ENCODE peak calls at places on chromosome 14, in five cellular contexts. One of them, this sample, is unnamed. For H3K4me1 and H3K27me3, the result is how much of the 10 kb centered on the place peaks cover.

GRCh38 chr14:73142216-73142615 is 5.9 kb downstream of the PSEN1 start:
- DNase-seq in HCT116: no peak
- DNase-seq in Caco-2: no peak
- DNase-seq in esophagus squamous epithelium: no peak
- DNase-seq in transverse colon: no peak
- DNase-seq in this sample: no peak

GRCh38 chr14:100850841-100851585 is 25.1 kb downstream of the MEG3 start:
- DNase-seq in transverse colon: peak
- DNase-seq in Caco-2: peak
- DNase-seq in esophagus squamous epithelium: no peak
- DNase-seq in HCT116: peak
- DNase-seq in this sample: peak

GRCh38 chr14:39339003-39339402 is 93.2 kb downstream of the FBXO33 start:
- DNase-seq in esophagus squamous epithelium: no peak
- DNase-seq in Caco-2: peak
- DNase-seq in transverse colon: no peak
- DNase-seq in HCT116: no peak
- DNase-seq in this sample: no peak

GRCh38 chr14:99194136-99194535 is 77.9 kb downstream of the BCL11B start:
- DNase-seq in Caco-2: no peak
- DNase-seq in transverse colon: no peak
- DNase-seq in esophagus squamous epithelium: no peak
- DNase-seq in HCT116: no peak
- DNase-seq in this sample: no peak

GRCh38 chr14:31445703-31446102 is 11.6 kb downstream of the DTD2 start:
- DNase-seq in transverse colon: no peak
- DNase-seq in HCT116: no peak
- DNase-seq in esophagus squamous epithelium: no peak
- DNase-seq in Caco-2: no peak
- DNase-seq in this sample: no peak

GRCh38 chr14:32457213-32457920 is 128.3 kb downstream of the AKAP6 start:
- DNase-seq in esophagus squamous epithelium: no peak
- DNase-seq in transverse colon: peak
- DNase-seq in Caco-2: no peak
- DNase-seq in HCT116: no peak
- DNase-seq in this sample: no peak

GRCh38 chr14:38567728-38568127 is 311.8 kb upstream of the CLEC14A start:
- DNase-seq in esophagus squamous epithelium: no peak
- DNase-seq in Caco-2: no peak
- DNase-seq in HCT116: no peak
- DNase-seq in transverse colon: no peak
- DNase-seq in this sample: no peak

GRCh38 chr14:69999246-69999645 is 120.0 kb downstream of the SMOC1 start:
- DNase-seq in Caco-2: no peak
- DNase-seq in esophagus squamous epithelium: no peak
- DNase-seq in HCT116: no peak
- DNase-seq in transverse colon: no peak
- DNase-seq in this sample: no peak

GRCh38 chr14:96203635-96204034 is 1.0 kb upstream of the BDKRB2 start:
- DNase-seq in esophagus squamous epithelium: no peak
- DNase-seq in Caco-2: no peak
- DNase-seq in transverse colon: no peak
- DNase-seq in HCT116: no peak
- DNase-seq in this sample: no peak

GRCh38 chr14:26855051-26855753 is 257.4 kb upstream of the NOVA1 start:
- DNase-seq in transverse colon: no peak
- DNase-seq in HCT116: no peak
- DNase-seq in esophagus squamous epithelium: no peak
- DNase-seq in Caco-2: no peak
- DNase-seq in this sample: no peak

GRCh38 chr14:57417228-57417627 is 26.8 kb downstream of the NAA30 start:
- DNase-seq in Caco-2: no peak
- DNase-seq in transverse colon: no peak
- DNase-seq in HCT116: no peak
- DNase-seq in esophagus squamous epithelium: no peak
- DNase-seq in this sample: no peak

GRCh38 chr14:102968306-102968705 is 45.8 kb downstream of the AMN start:
- DNase-seq in Caco-2: no peak
- DNase-seq in HCT116: no peak
- DNase-seq in transverse colon: no peak
- DNase-seq in esophagus squamous epithelium: no peak
- DNase-seq in this sample: no peak

GRCh38 chr14:81323621-81324400 is 76.3 kb downstream of the STON2 start:
- DNase-seq in HCT116: peak
- DNase-seq in esophagus squamous epithelium: no peak
- DNase-seq in Caco-2: peak
- DNase-seq in transverse colon: peak
- DNase-seq in this sample: peak

GRCh38 chr14:100428727-100429126 is 105.6 kb downstream of the SLC25A47 start:
- DNase-seq in transverse colon: no peak
- DNase-seq in HCT116: no peak
- DNase-seq in Caco-2: no peak
- DNase-seq in esophagus squamous epithelium: no peak
- DNase-seq in this sample: no peak

GRCh38 chr14:33842299-33842698 is 108.6 kb downstream of the EGLN3 start:
- DNase-seq in transverse colon: peak
- DNase-seq in HCT116: no peak
- DNase-seq in Caco-2: no peak
- DNase-seq in esophagus squamous epithelium: no peak
- DNase-seq in this sample: peak

GRCh38 chr14:63713058-63713457 is 14.8 kb downstream of the SGPP1 start:
- DNase-seq in esophagus squamous epithelium: no peak
- DNase-seq in HCT116: no peak
- DNase-seq in transverse colon: no peak
- DNase-seq in Caco-2: no peak
- DNase-seq in this sample: no peak

GRCh38 chr14:49089078-49089477 is 497.1 kb downstream of the RPS29 start:
- DNase-seq in HCT116: no peak
- DNase-seq in transverse colon: no peak
- DNase-seq in esophagus squamous epithelium: no peak
- DNase-seq in Caco-2: no peak
- DNase-seq in this sample: no peak

GRCh38 chr14:32468955-32469354 is 139.9 kb downstream of the AKAP6 start:
- DNase-seq in esophagus squamous epithelium: no peak
- DNase-seq in transverse colon: no peak
- DNase-seq in Caco-2: no peak
- DNase-seq in HCT116: no peak
- DNase-seq in this sample: no peak

GRCh38 chr14:58315606-58316005 is 17.3 kb downstream of the ARID4A start:
- DNase-seq in esophagus squamous epithelium: no peak
- DNase-seq in HCT116: no peak
- DNase-seq in Caco-2: no peak
- DNase-seq in transverse colon: no peak
- DNase-seq in this sample: no peak

GRCh38 chr14:24368215-24368561 is 204 bp downstream of the NFATC4 start:
- DNase-seq in Caco-2: no peak
- DNase-seq in HCT116: no peak
- DNase-seq in transverse colon: no peak
- DNase-seq in esophagus squamous epithelium: no peak
- DNase-seq in this sample: peak

GRCh38 chr14:24879661-24880381 is 170.1 kb downstream of the STXBP6 start:
- DNase-seq in esophagus squamous epithelium: no peak
- DNase-seq in transverse colon: no peak
- DNase-seq in HCT116: no peak
- DNase-seq in Caco-2: no peak
- DNase-seq in this sample: no peak

GRCh38 chr14:33839193-33840076 is 111.4 kb downstream of the EGLN3 start:
- DNase-seq in Caco-2: peak
- DNase-seq in esophagus squamous epithelium: no peak
- DNase-seq in transverse colon: peak
- DNase-seq in HCT116: peak
- DNase-seq in this sample: peak

GRCh38 chr14:94390372-94391086 is 2.1 kb upstream of the SERPINA1 start:
- DNase-seq in HCT116: no peak
- DNase-seq in Caco-2: no peak
- DNase-seq in esophagus squamous epithelium: no peak
- DNase-seq in transverse colon: peak
- DNase-seq in this sample: no peak

DNA sequence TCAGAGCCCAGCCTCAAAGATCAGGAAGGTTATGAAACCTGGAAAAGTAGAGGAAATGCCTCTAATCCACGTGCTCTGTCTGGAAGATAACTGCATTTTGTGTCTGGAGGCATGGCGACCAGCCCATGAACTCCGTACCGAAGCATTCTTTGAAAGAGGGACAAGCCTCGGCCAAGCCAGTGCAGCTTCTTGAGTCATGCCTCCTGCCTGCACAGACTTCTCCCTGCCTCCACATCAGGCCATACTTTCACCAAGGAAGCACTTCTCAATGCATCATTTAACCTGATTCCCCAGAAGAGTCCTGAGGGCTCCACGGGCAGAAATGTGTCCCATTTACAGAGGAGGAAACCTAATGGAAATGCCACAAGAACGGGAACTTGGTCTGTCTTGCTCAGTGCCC is 3.4 kb downstream of the ACTN1 start:
- DNase-seq in Caco-2: no peak
- DNase-seq in HCT116: no peak
- DNase-seq in esophagus squamous epithelium: no peak
- DNase-seq in transverse colon: no peak
- DNase-seq in this sample: no peak
- H3K4me3 ChIP-seq in Caco-2: no peak
- H3K4me3 ChIP-seq in HCT116: no peak
- H3K4me3 ChIP-seq in esophagus squamous epithelium: peak
- H3K4me3 ChIP-seq in transverse colon: peak
- H3K4me3 ChIP-seq in this sample: no peak

GRCh38 chr14:92657457-92658142 is 90.8 kb downstream of the LGMN start:
- DNase-seq in esophagus squamous epithelium: no peak
- DNase-seq in Caco-2: no peak
- DNase-seq in transverse colon: peak
- DNase-seq in HCT116: no peak
- DNase-seq in this sample: no peak
- H3K4me1 ChIP-seq in esophagus squamous epithelium: under half
- H3K4me1 ChIP-seq in Caco-2: under half
- H3K4me1 ChIP-seq in transverse colon: under half
- H3K4me1 ChIP-seq in HCT116: under half
- H3K4me1 ChIP-seq in this sample: under half

DNA sequence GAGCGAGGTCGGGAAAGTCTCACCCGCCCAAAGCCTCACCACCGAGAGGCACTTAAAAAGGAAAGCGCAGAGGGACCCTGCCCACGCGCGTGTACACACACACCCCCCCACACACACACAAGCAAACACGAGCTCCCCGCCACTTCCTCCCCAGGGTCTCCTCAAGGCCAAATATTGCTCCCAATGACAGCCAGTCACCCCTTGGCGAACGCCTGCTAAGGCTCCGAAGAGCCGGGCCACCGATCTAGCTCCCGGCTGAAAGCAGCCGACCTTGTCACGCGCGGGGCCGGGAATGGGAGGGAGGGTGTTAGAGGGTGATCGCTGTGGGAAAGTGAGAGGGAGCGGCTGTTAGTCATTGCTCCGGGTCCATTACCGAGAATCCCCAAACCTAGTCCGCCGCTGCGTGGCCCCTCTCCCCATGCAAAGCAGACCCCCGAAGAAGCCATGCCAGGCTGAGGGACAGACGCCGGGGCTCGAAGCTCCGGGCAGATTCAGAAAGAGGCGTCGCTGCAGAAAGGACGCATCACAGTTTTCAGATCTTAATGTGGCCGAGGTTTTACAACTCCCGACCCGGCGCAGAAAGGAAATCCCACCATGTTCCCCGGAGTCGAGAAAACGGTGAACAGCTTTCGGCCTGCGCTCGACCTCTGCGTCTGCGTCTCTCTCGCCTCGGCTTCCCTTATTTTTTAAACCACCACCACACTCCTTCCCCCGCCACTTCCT is 2.6 kb downstream of the BMP4 start:
- DNase-seq in transverse colon: peak
- DNase-seq in esophagus squamous epithelium: no peak
- DNase-seq in Caco-2: peak
- DNase-seq in HCT116: no peak
- DNase-seq in this sample: peak
- H3K27me3 ChIP-seq in transverse colon: under half
- H3K27me3 ChIP-seq in esophagus squamous epithelium: under half
- H3K27me3 ChIP-seq in Caco-2: under half
- H3K27me3 ChIP-seq in HCT116: under half
- H3K27me3 ChIP-seq in this sample: under half

DNA sequence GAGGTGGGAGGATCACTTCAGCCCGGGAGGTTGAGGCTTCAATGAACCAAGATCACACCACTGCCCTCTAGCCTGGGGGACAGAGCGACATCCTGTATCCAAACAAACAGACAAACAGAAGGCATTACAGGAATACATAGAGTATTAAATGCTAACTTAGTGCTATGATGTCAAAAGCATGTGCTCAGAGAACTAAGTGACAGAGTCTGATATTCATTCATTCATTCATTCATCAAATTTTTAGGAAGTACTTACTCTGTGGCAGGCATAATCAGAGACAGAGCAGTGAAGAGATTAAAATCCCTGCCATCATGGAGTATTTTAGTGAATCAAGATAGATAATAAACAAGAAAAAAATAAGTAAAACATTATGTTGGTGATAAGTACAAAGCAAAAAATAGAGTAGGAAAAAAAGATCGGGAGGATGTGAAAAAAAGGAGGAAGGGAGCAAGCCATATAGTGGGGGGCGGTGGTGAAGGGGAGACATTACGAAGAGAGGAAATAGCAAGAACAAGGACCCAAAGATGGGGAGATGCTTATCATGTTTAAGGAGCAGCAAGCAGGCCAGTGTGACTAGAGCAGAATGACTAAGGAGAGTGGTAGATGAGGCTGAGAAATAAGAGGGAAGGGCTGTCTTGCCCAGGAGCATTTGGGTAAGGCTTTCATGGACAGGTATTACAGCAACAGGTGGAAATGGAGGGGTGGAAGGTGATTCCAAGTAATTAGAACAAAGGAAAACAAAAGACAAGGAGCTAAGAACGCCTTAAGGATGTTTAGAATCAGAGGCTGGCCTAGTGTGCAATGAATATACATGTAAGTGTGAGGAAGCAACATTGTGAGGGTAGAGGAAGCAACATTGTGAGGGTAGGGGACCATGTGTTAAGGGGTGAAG is 2.8 kb downstream of the MAP4K5 start:
- DNase-seq in transverse colon: no peak
- DNase-seq in HCT116: no peak
- DNase-seq in Caco-2: no peak
- DNase-seq in esophagus squamous epithelium: no peak
- DNase-seq in this sample: no peak
- H3K4me3 ChIP-seq in transverse colon: no peak
- H3K4me3 ChIP-seq in HCT116: no peak
- H3K4me3 ChIP-seq in Caco-2: no peak
- H3K4me3 ChIP-seq in esophagus squamous epithelium: no peak
- H3K4me3 ChIP-seq in this sample: no peak

GRCh38 chr14:65329481-65329880 is 83.0 kb upstream of the FUT8 start:
- DNase-seq in Caco-2: no peak
- DNase-seq in esophagus squamous epithelium: no peak
- DNase-seq in HCT116: no peak
- DNase-seq in transverse colon: no peak
- DNase-seq in this sample: no peak
- H3K4me1 ChIP-seq in Caco-2: half or more
- H3K4me1 ChIP-seq in esophagus squamous epithelium: under half
- H3K4me1 ChIP-seq in HCT116: under half
- H3K4me1 ChIP-seq in transverse colon: under half
- H3K4me1 ChIP-seq in this sample: under half